ENCODE peak calls at places on chromosomes 12 and 14, in seven cellular contexts. C is cardiac muscle cell, F is astrocyte of the spinal cord, H is tibial artery, P is mesothelial cell of epicardium, W is GM13976, A is BE2C. B is an unnamed sample.

GRCh38 chr12:1593232-1594044 is 943 bp downstream of the FBXL14 start:
- DNase-seq in W (peak), P (peak), F (peak), A (peak), C (no peak), H (peak), B (no peak)

GRCh38 chr14:97027256-97027999 is 230.2 kb downstream of the VRK1 start:
- DNase-seq in H (no peak), C (no peak), P (no peak), W (no peak), A (no peak), F (no peak), B (peak)

GRCh38 chr12:21893924-21894323 is 47.3 kb downstream of the ABCC9 start:
- DNase-seq in C (no peak), A (no peak), F (no peak), H (no peak), P (no peak), W (no peak), B (no peak)

GRCh38 chr12:92560713-92561542 is 141.9 kb upstream of the PLEKHG7 start:
- DNase-seq in H (no peak), A (no peak), P (no peak), C (no peak), F (no peak), W (no peak), B (no peak)

GRCh38 chr12:57628280-57629191 is 4.5 kb downstream of the B4GALNT1 start:
- DNase-seq in P (peak), W (no peak), C (no peak), A (no peak), H (no peak), F (no peak), B (no peak)

GRCh38 chr12:10130042-10130441 is at the start of gene CLEC7A:
- DNase-seq in C (no peak), A (no peak), F (no peak), P (no peak), H (no peak), W (peak), B (no peak)

GRCh38 chr12:132761032-132761910 is at the start of gene ANKLE2:
- DNase-seq in W (peak), H (peak), P (peak), C (peak), F (peak), A (peak), B (no peak)

GRCh38 chr12:132003846-132004245 is 54.1 kb downstream of the EP400 start:
- DNase-seq in P (no peak), C (peak), H (no peak), A (no peak), W (no peak), F (peak), B (no peak)

GRCh38 chr12:103571286-103571685 is 15.8 kb upstream of the STAB2 start:
- DNase-seq in C (peak), F (peak), P (no peak), W (no peak), A (peak), H (no peak), B (peak)

GRCh38 chr12:51359851-51360250 is 13.4 kb upstream of the CELA1 start:
- DNase-seq in W (no peak), P (no peak), F (no peak), C (no peak), A (no peak), H (no peak), B (no peak)

GRCh38 chr12:51362307-51362706 is 15.8 kb upstream of the CELA1 start:
- DNase-seq in F (no peak), P (no peak), W (no peak), C (no peak), A (no peak), H (no peak), B (no peak)

GRCh38 chr12:51360315-51360714 is 13.8 kb upstream of the CELA1 start:
- DNase-seq in W (no peak), A (no peak), F (no peak), C (no peak), P (no peak), H (no peak), B (no peak)

GRCh38 chr12:51362747-51363342 is 16.4 kb upstream of the CELA1 start:
- DNase-seq in P (no peak), C (no peak), W (no peak), A (no peak), F (no peak), H (no peak), B (no peak)

DNA sequence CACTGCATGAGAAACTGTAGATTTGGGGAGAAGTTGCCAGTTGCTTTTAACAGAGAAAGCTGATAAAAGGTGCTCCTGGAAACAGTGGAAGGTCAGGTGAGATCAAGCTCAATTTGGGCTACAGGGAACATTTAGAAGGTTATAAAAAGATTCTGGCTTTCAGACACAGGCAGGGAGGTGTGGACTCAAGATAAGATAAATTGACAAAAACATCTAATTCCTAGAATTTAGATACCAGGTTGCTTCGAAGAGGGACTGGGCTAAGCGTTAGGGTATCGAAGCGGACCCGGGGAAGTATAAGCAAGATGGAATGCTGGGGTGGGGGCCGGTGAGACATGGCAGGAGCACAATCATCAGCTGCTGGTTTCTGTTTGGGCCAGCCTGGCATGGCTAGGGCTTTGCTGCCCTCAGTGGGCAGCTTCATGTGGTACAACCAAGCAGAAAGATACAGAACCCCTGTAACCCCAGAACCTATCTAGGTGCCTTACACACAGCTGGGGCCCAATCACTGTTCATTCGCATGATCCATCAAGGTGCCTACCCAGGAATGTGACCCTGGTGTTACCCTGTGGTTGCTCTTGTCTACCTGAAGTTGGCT is 15.0 kb upstream of the CELA1 start:
- DNase-seq in W (no peak), A (no peak), P (no peak), H (no peak), F (no peak), C (no peak), B (no peak)
- TF ChIP-seq CTCF in W (no peak), A (no peak), P (no peak), H (no peak), F (peak), C (no peak), B (no peak)

GRCh38 chr12:117100251-117100650 is 1.0 kb upstream of the TESC start:
- DNase-seq in H (no peak), P (no peak), W (no peak), F (no peak), A (no peak), C (no peak), B (no peak)
- TF ChIP-seq CTCF in H (no peak), P (no peak), W (peak), F (peak), A (peak), C (peak), B (peak)

GRCh38 chr12:73514672-73515071 is 1023.0 kb upstream of the ATXN7L3B start:
- DNase-seq in C (no peak), P (no peak), F (no peak), H (no peak), A (no peak), W (no peak), B (no peak)
- TF ChIP-seq CTCF in C (no peak), P (no peak), F (no peak), H (no peak), A (no peak), W (no peak), B (peak)

GRCh38 chr14:102878174-102878969 is 44.1 kb upstream of the AMN start:
- DNase-seq in A (no peak), H (no peak), W (no peak), F (no peak), P (no peak), C (no peak), B (no peak)
- TF ChIP-seq CTCF in A (no peak), H (no peak), W (no peak), F (no peak), P (no peak), C (no peak), B (no peak)

GRCh38 chr12:6493580-6494350 is at the start of gene NCAPD2:
- DNase-seq in A (peak), F (peak), C (peak), H (peak), P (peak), W (peak), B (peak)
- TF ChIP-seq CTCF in A (peak), F (no peak), C (no peak), H (peak), P (peak), W (no peak), B (peak)

B was measured in neural crest cell.